ENCODE peak calls at places on chromosomes 2 and 18, in seven cellular contexts. W is bronchial epithelial cell; C is adrenal gland; D is Panc1; S is IMR-90; V is CD4-positive, alpha-beta T cell; L is GM10248. F is an unnamed sample.

GRCh38 chr2:74867841-74868658 is 34.1 kb downstream of the HK2 start:
- DNase-seq in L (no peak), D (no peak), S (peak; percentile 88), C (no peak), V (no peak), W (no peak), F (no peak)

GRCh38 chr2:20562540-20563225 is 88.2 kb downstream of the HS1BP3 start:
- DNase-seq in C (no peak), S (no peak), W (no peak), L (no peak), D (no peak), V (no peak), F (no peak)

GRCh38 chr2:179226203-179226960 is 38.2 kb downstream of the SESTD1 start:
- DNase-seq in V (no peak), D (no peak), L (no peak), C (no peak), S (no peak), W (no peak), F (no peak)

GRCh38 chr2:165647409-165647808 is 146.6 kb downstream of the GALNT3 start:
- DNase-seq in W (no peak), L (no peak), V (no peak), S (no peak), C (no peak), D (no peak), F (no peak)

GRCh38 chr2:237732790-237733349 is 65.7 kb upstream of the RBM44 start:
- DNase-seq in D (no peak), C (peak; percentile 78), W (no peak), L (no peak), V (no peak), S (no peak), F (peak; percentile 27)

GRCh38 chr2:102250278-102250821 is 61.0 kb upstream of the IL1RL1 start:
- DNase-seq in W (no peak), L (no peak), S (no peak), C (no peak), V (no peak), D (no peak), F (no peak)

GRCh38 chr2:27724905-27725693 is 46.4 kb upstream of the MRPL33 start:
- DNase-seq in V (no peak), L (no peak), C (peak; percentile 65), D (no peak), S (peak; percentile 51), W (no peak), F (no peak)

GRCh38 chr2:86633094-86633740 is 9.6 kb upstream of the RNF103 start:
- DNase-seq in L (no peak), C (no peak), W (no peak), D (no peak), S (no peak), V (no peak), F (no peak)

GRCh38 chr2:3131636-3132326 is 245.8 kb downstream of the EIPR1 start:
- DNase-seq in C (no peak), W (no peak), L (no peak), S (no peak), D (no peak), V (no peak), F (no peak)

GRCh38 chr2:65402780-65403528 is 29.4 kb downstream of the SPRED2 start:
- DNase-seq in L (no peak), S (no peak), D (no peak), C (no peak), W (no peak), V (no peak), F (no peak)

GRCh38 chr18:4755848-4756247 is 300.7 kb upstream of the DLGAP1 start:
- DNase-seq in V (no peak), D (no peak), C (no peak), W (no peak), L (peak; percentile 19), S (no peak), F (no peak)

GRCh38 chr2:8541636-8542035 is 140.2 kb upstream of the ID2 start:
- DNase-seq in D (no peak), L (no peak), W (no peak), C (no peak), S (no peak), V (no peak), F (no peak)

GRCh38 chr2:38178142-38178541 is 102.2 kb upstream of the CYP1B1 start:
- DNase-seq in L (no peak), S (no peak), V (no peak), C (peak; percentile 27), D (no peak), W (no peak), F (no peak)

GRCh38 chr2:207399301-207399700 is 130.5 kb upstream of the CREB1 start:
- DNase-seq in V (no peak), C (no peak), D (no peak), L (no peak), W (no peak), S (no peak), F (no peak)

GRCh38 chr2:3491306-3491705 is 28.0 kb downstream of the ADI1 start:
- DNase-seq in L (peak; percentile 18), W (no peak), C (no peak), V (no peak), D (no peak), S (no peak), F (no peak)

GRCh38 chr2:144989580-144990270 is 469.8 kb upstream of the ZEB2 start:
- DNase-seq in S (no peak), D (no peak), V (no peak), C (no peak), L (no peak), W (no peak), F (no peak)

GRCh38 chr2:6865346-6866238 is at the start of gene CMPK2:
- DNase-seq in V (peak; percentile 67), W (no peak), D (no peak), L (peak; percentile 87), C (peak; percentile 73), S (peak; percentile 9), F (peak; percentile 80)
- TF ChIP-seq CTCF in V (no peak), W (no peak), D (peak; percentile 43), L (no peak), C (peak; percentile 31), S (no peak), F (no peak)

DNA sequence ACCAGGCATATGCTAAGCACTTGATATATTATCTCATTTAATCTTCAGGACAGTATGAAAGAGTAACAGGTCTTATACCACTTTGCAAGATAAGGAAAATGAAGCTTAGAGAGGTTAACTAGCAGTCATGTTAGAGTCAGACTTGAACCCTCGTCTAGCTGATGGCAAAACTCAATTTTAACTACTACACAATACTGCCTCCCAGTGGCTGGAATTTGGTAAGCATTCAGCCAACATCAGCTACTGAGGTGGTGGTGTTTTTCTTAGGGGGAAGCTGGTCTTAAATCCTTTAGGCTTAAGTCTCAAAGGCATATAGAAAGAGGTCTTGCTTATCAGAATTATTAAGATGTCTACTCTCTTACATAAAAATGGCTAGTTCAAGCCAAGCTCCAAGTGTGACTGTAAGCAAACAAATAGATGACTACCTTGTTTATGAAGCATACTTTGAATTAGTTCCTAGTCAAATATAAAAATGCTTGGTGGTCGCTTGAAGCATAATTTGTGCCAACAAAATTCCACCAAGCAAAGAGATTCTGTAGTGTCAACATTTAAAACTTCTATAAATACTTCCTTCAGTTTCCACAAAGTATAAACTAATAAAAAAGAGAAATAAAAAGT is 325.4 kb upstream of the FIGN start:
- DNase-seq in C (peak; percentile 23), D (peak; percentile 20), L (peak; percentile 22), S (peak; percentile 21), V (no peak), W (peak; percentile 35), F (peak; percentile 11)
- TF ChIP-seq CTCF in C (peak; percentile 46), D (peak; percentile 65), L (peak; percentile 68), S (peak; percentile 66), V (no peak), W (peak; percentile 71), F (no peak)

GRCh38 chr2:240858871-240859270 is 9.8 kb upstream of the AGXT start:
- DNase-seq in V (no peak), C (no peak), S (no peak), L (no peak), W (no peak), D (no peak), F (no peak)

GRCh38 chr2:240858321-240858720 is 10.3 kb upstream of the AGXT start:
- DNase-seq in C (no peak), S (no peak), L (no peak), W (no peak), D (no peak), V (no peak), F (no peak)

GRCh38 chr2:240857039-240858008 is 11.3 kb upstream of the AGXT start:
- DNase-seq in D (no peak), C (no peak), S (no peak), V (no peak), L (no peak), W (no peak), F (no peak)

GRCh38 chr2:240855670-240856069 is 13.0 kb upstream of the AGXT start:
- DNase-seq in V (no peak), W (no peak), C (no peak), L (no peak), D (no peak), S (no peak), F (no peak)

DNA sequence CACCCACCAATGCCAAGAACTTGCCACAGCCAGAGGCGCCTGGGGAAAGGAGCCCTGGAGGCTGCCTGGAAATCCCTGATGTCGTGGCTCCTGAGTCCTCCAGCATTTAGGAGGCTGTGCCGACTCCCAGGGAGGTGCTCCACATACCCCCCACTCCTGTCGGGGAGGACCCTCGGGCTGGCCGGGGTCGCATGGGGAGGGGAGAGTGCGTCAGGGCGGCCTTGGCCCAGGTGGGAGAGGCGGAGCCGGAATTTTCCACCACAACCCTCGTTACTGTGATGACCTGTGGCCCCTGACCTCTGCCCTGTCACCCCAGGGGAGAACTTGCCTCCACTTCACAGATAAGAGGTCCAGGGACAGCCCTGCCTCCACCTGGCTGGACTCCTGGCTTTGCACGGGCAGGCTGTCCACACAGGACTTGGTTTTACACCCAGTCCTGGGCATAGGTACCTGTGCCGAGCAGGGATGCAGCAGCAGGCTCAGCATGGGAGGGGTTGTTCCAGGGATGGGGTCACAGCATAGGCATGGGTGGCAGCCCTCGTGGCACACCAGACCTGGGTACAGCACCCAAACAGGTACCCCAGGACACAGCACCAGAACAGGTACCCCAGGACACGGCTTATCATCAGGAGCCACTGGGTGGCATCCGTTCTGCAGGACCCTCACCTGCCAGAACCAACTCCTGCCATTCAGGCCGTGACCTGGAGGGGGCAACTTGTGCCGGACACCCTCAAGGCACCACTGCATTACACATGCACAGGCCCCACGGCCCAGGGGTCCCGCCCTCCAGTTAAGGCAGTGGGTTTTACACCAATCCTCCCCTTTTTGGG is 12.3 kb upstream of the AGXT start:
- DNase-seq in W (no peak), V (no peak), S (no peak), L (no peak), C (no peak), D (no peak), F (no peak)
- TF ChIP-seq CTCF in W (no peak), V (no peak), S (peak; percentile 15), L (no peak), C (no peak), D (peak; percentile 57), F (no peak)

GRCh38 chr18:8324343-8325065 is 284.7 kb upstream of the RAB12 start:
- DNase-seq in S (no peak), V (no peak), D (no peak), W (no peak), L (no peak), C (no peak), F (no peak)
- TF ChIP-seq CTCF in S (no peak), V (no peak), D (no peak), W (no peak), L (no peak), C (no peak), F (no peak)

GRCh38 chr18:74152906-74153305 is 4.6 kb downstream of the TIMM21 start:
- DNase-seq in C (no peak), V (no peak), D (no peak), S (no peak), W (no peak), L (no peak), F (no peak)
- TF ChIP-seq CTCF in C (no peak), V (no peak), D (peak; percentile 67), S (no peak), W (no peak), L (peak; percentile 3), F (no peak)

F was measured in activated CD8-positive, alpha-beta T cell treated with anti-CD3 and anti-CD28 coated beads for 36 hours.